ENCODE peak calls at places on chromosomes 12 and 14, in seven cellular contexts. U is neural progenitor cell, K is GM23338, H is hepatocyte, Q is endothelial cell of umbilical vein, Z is GM12878, A is mammary epithelial cell. Y is an unnamed sample.

GRCh38 chr12:26017484-26018211 is 59.2 kb downstream of the RASSF8 start:
- DNase-seq in U (peak; percentile 85), Z (no peak), H (peak; percentile 37), K (peak; percentile 88), A (peak; percentile 26), Q (peak; percentile 69), Y (no peak)

GRCh38 chr12:226401-226800 is 12.4 kb upstream of the SLC6A12 start:
- DNase-seq in A (no peak), K (peak; percentile 57), H (no peak), Q (no peak), Z (no peak), U (no peak), Y (no peak)

GRCh38 chr14:77120771-77121743 is 20.5 kb downstream of the ZDHHC22 start:
- DNase-seq in U (no peak), A (no peak), K (no peak), Q (no peak), H (no peak), Z (peak; percentile 97), Y (no peak)

GRCh38 chr12:81077329-81077685 is 572 bp upstream of the ACSS3 start:
- DNase-seq in K (peak; percentile 91), Q (no peak), H (no peak), Z (no peak), U (peak; percentile 80), A (no peak), Y (no peak)

GRCh38 chr12:68200854-68201253 is 24.8 kb downstream of the IL26 start:
- DNase-seq in A (peak; percentile 76), H (no peak), U (no peak), Q (no peak), K (no peak), Z (no peak), Y (peak; percentile 54)

GRCh38 chr12:39616666-39617065 is 2.9 kb downstream of the ABCD2 start:
- DNase-seq in Z (no peak), Q (no peak), K (no peak), A (no peak), H (no peak), U (no peak), Y (no peak)

GRCh38 chr12:108389544-108389943 is 50.4 kb upstream of the CMKLR1 start:
- DNase-seq in Q (no peak), U (no peak), K (no peak), Z (no peak), A (no peak), H (no peak), Y (no peak)

GRCh38 chr12:104374071-104374470 is 70.5 kb downstream of the EID3 start:
- DNase-seq in A (no peak), Z (no peak), K (no peak), H (no peak), Q (no peak), U (no peak), Y (peak; percentile 76)

GRCh38 chr14:95018845-95019244 is 138.5 kb downstream of the DICER1 start:
- DNase-seq in H (no peak), A (no peak), K (no peak), U (no peak), Q (no peak), Z (no peak), Y (no peak)

GRCh38 chr12:120056739-120057138 is 59.8 kb downstream of the RAB35 start:
- DNase-seq in Z (no peak), A (no peak), Q (no peak), U (no peak), K (no peak), H (no peak), Y (no peak)

GRCh38 chr12:68611094-68611818 is 557 bp downstream of the RAP1B start:
- DNase-seq in U (peak; percentile 84), A (peak; percentile 54), K (peak; percentile 72), H (peak; percentile 74), Q (peak; percentile 71), Z (no peak), Y (peak; percentile 45)

GRCh38 chr14:61699092-61699491 is 3.8 kb downstream of the HIF1A start:
- DNase-seq in Q (no peak), K (no peak), A (no peak), Z (no peak), H (no peak), U (peak; percentile 17), Y (no peak)

GRCh38 chr14:33754264-33754663 is 196.6 kb downstream of the EGLN3 start:
- DNase-seq in Q (no peak), Z (no peak), U (no peak), A (no peak), K (peak; percentile 34), H (no peak), Y (peak; percentile 1)

GRCh38 chr12:79327465-79327864 is 363.3 kb downstream of the PAWR start:
- DNase-seq in Q (no peak), Z (no peak), U (no peak), K (no peak), H (no peak), A (no peak), Y (no peak)

GRCh38 chr14:33692762-33693161 is 258.1 kb downstream of the EGLN3 start:
- DNase-seq in A (peak; percentile 52), U (no peak), K (no peak), Z (no peak), Q (peak; percentile 67), H (no peak), Y (no peak)

GRCh38 chr12:124856132-124856841 is 7.4 kb downstream of the SCARB1 start:
- DNase-seq in A (no peak), U (no peak), Q (peak; percentile 25), Z (no peak), K (peak; percentile 37), H (no peak), Y (no peak)

GRCh38 chr14:20757963-20758362 is 10.2 kb upstream of the EDDM3B start:
- DNase-seq in A (no peak), K (peak; percentile 68), Z (no peak), U (peak; percentile 25), H (peak; percentile 26), Q (peak; percentile 51), Y (no peak)

GRCh38 chr12:55935742-55936151 is 4.8 kb downstream of the DGKA start:
- DNase-seq in K (peak; percentile 54), H (no peak), U (no peak), A (no peak), Z (no peak), Q (no peak), Y (no peak)

GRCh38 chr12:86903166-86903565 is 647.0 kb upstream of the MGAT4C start:
- DNase-seq in H (no peak), Q (no peak), A (no peak), K (no peak), Z (no peak), U (no peak), Y (no peak)

GRCh38 chr12:26939953-26940352 is 1.7 kb downstream of the FGFR1OP2 start:
- DNase-seq in U (no peak), Q (no peak), Z (no peak), K (no peak), A (no peak), H (no peak), Y (no peak)

GRCh38 chr12:111624540-111624939 is 25.4 kb upstream of the ATXN2 start:
- DNase-seq in A (peak; percentile 56), K (no peak), H (no peak), Z (no peak), Q (no peak), U (no peak), Y (peak; percentile 75)

GRCh38 chr12:59036341-59036740 is 116.0 kb upstream of the LRIG3 start:
- DNase-seq in A (no peak), H (no peak), K (no peak), U (no peak), Z (no peak), Q (no peak), Y (no peak)

GRCh38 chr14:103135333-103136075 is 12.2 kb downstream of the TNFAIP2 start:
- DNase-seq in U (no peak), Z (no peak), Q (no peak), A (no peak), H (no peak), K (no peak), Y (no peak)
- H3K4me2 ChIP-seq in U (no peak overlapping the region), Z (no peak overlapping the region), Q (no peak overlapping the region), A (no peak overlapping the region), H (no peak overlapping the region), K (no peak overlapping the region), Y (peak overlapping the region; percentile 55)

DNA sequence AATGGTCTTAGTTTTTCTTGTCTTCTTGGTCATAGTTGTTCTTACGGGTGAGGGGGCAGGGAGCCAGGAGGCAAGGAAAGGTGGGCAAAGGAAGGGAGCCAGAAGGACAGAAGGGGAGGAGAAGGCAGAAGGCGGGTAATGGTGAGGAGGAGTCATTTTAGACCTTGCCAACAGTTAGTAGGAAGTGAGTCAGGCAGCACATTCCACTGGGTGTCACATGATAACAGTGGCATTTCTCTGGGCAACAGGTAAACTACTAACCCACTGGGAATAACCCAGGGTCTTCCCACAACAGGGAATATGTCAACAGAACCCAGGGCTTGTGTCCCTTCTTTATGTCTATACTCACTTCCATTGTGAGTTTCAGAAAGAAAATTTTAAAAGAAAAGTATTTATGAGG is 127.6 kb downstream of the SLC8A3 start:
- DNase-seq in H (no peak), K (no peak), A (peak; percentile 70), Q (no peak), U (no peak), Z (no peak), Y (no peak)
- H3K27ac ChIP-seq in H (no peak overlapping the region), K (no peak overlapping the region), A (no peak overlapping the region), Q (no peak overlapping the region), U (no peak overlapping the region), Z (no peak overlapping the region), Y (no peak overlapping the region)

DNA sequence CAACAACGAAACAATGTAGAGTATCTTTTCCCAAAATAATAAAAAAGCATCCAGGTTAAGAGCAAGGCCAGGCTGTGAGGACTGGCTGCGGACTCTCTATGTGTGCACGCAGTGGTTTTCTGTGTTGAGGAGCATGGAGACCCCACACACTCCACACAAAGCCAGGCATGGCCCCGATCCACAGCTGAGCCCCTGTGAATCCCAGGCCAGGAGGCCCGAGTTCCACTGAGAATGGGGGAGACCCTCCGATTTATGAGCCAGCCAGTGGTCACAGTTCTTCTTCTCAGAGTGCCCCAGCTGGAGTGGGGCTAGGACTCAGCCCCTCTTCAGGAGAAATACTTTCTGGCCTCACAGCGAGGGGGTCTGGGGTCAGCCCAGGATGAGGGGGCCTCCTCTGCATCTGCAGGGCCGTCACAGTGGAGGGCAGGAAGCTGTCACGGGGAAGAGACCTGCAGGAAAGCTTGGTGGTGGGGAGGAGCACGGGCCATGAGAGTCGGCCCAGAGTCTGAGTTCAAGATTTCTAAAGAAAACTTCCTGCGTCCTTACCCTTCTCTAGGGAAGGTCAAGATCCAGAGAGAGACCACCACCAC is 20.1 kb downstream of the NCKAP5L start:
- DNase-seq in A (no peak), Q (no peak), U (no peak), Z (no peak), H (no peak), K (no peak), Y (no peak)
- H3K4me2 ChIP-seq in A (no peak overlapping the region), Q (no peak overlapping the region), U (peak overlapping the region; percentile 76), Z (no peak overlapping the region), H (peak overlapping the region; percentile 56), K (no peak overlapping the region), Y (no peak overlapping the region)

GRCh38 chr14:56650977-56651376 is 71.4 kb downstream of the TMEM260 start:
- DNase-seq in Q (no peak), K (no peak), H (no peak), A (no peak), Z (no peak), U (no peak), Y (no peak)
- H3K27ac ChIP-seq in Q (no peak overlapping the region), K (no peak overlapping the region), H (no peak overlapping the region), A (no peak overlapping the region), Z (no peak overlapping the region), U (no peak overlapping the region), Y (no peak overlapping the region)

GRCh38 chr14:104117341-104118005 is 20.9 kb upstream of the KIF26A start:
- DNase-seq in Z (no peak), H (no peak), A (no peak), Q (no peak), U (peak; percentile 44), K (no peak), Y (no peak)
- H3K4me2 ChIP-seq in Z (no peak overlapping the region), H (peak overlapping the region; percentile 94), A (peak overlapping the region; percentile 89), Q (no peak overlapping the region), U (peak overlapping the region; percentile 80), K (peak overlapping the region; percentile 79), Y (peak overlapping the region; percentile 94)

Y was measured in PC-9.